ENCODE peak calls at places on chromosomes 3 and 15, in nine cellular contexts. One of them, this sample, is unnamed.

GRCh38 chr3:107271787-107272387 is 105.4 kb upstream of the CCDC54 start:
- DNase-seq in neural progenitor cell: peak; percentile 36
- DNase-seq in cardiac muscle cell: peak; percentile 55
- DNase-seq in cardiac fibroblast: peak; percentile 68
- DNase-seq in heart right ventricle: no peak
- DNase-seq in fibroblast of lung: peak; percentile 40
- DNase-seq in lower leg skin: no peak
- DNase-seq in H7: peak; percentile 13
- DNase-seq in heart left ventricle: no peak
- DNase-seq in this sample: no peak

GRCh38 chr15:34114215-34114614 is 12.3 kb downstream of the PGBD4 start:
- DNase-seq in neural progenitor cell: no peak
- DNase-seq in cardiac muscle cell: no peak
- DNase-seq in cardiac fibroblast: no peak
- DNase-seq in heart right ventricle: no peak
- DNase-seq in fibroblast of lung: no peak
- DNase-seq in lower leg skin: no peak
- DNase-seq in H7: no peak
- DNase-seq in heart left ventricle: no peak
- DNase-seq in this sample: no peak

GRCh38 chr15:58830556-58830955 is 59.5 kb downstream of the MINDY2 start:
- DNase-seq in neural progenitor cell: no peak
- DNase-seq in cardiac muscle cell: no peak
- DNase-seq in cardiac fibroblast: no peak
- DNase-seq in heart right ventricle: no peak
- DNase-seq in fibroblast of lung: no peak
- DNase-seq in lower leg skin: no peak
- DNase-seq in H7: no peak
- DNase-seq in heart left ventricle: no peak
- DNase-seq in this sample: no peak

GRCh38 chr3:53169045-53169831 is 8.2 kb downstream of the PRKCD start:
- DNase-seq in neural progenitor cell: peak; percentile 71
- DNase-seq in cardiac muscle cell: no peak
- DNase-seq in cardiac fibroblast: no peak
- DNase-seq in heart right ventricle: no peak
- DNase-seq in fibroblast of lung: no peak
- DNase-seq in lower leg skin: no peak
- DNase-seq in H7: peak; percentile 91
- DNase-seq in heart left ventricle: no peak
- DNase-seq in this sample: no peak

GRCh38 chr3:183193762-183194701 is 31.5 kb upstream of the LAMP3 start:
- DNase-seq in neural progenitor cell: no peak
- DNase-seq in cardiac muscle cell: no peak
- DNase-seq in cardiac fibroblast: no peak
- DNase-seq in heart right ventricle: no peak
- DNase-seq in fibroblast of lung: no peak
- DNase-seq in lower leg skin: peak; percentile 2
- DNase-seq in H7: no peak
- DNase-seq in heart left ventricle: no peak
- DNase-seq in this sample: no peak

GRCh38 chr3:150014782-150015181 is 44.1 kb upstream of the PFN2 start:
- DNase-seq in neural progenitor cell: no peak
- DNase-seq in cardiac muscle cell: no peak
- DNase-seq in cardiac fibroblast: no peak
- DNase-seq in heart right ventricle: no peak
- DNase-seq in fibroblast of lung: no peak
- DNase-seq in lower leg skin: no peak
- DNase-seq in H7: no peak
- DNase-seq in heart left ventricle: no peak
- DNase-seq in this sample: no peak

GRCh38 chr3:127612966-127613365 is 14.8 kb downstream of the MCM2 start:
- DNase-seq in neural progenitor cell: no peak
- DNase-seq in cardiac muscle cell: peak; percentile 16
- DNase-seq in cardiac fibroblast: peak; percentile 21
- DNase-seq in heart right ventricle: no peak
- DNase-seq in fibroblast of lung: peak; percentile 73
- DNase-seq in lower leg skin: no peak
- DNase-seq in H7: no peak
- DNase-seq in heart left ventricle: no peak
- DNase-seq in this sample: no peak

GRCh38 chr3:194877311-194878119 is 191.8 kb downstream of the FAM43A start:
- DNase-seq in neural progenitor cell: no peak
- DNase-seq in cardiac muscle cell: peak; percentile 51
- DNase-seq in cardiac fibroblast: no peak
- DNase-seq in heart right ventricle: no peak
- DNase-seq in fibroblast of lung: no peak
- DNase-seq in lower leg skin: no peak
- DNase-seq in H7: no peak
- DNase-seq in heart left ventricle: no peak
- DNase-seq in this sample: no peak

GRCh38 chr3:38126121-38126892 is 10.6 kb downstream of the ACAA1 start:
- DNase-seq in neural progenitor cell: no peak
- DNase-seq in cardiac muscle cell: no peak
- DNase-seq in cardiac fibroblast: no peak
- DNase-seq in heart right ventricle: no peak
- DNase-seq in fibroblast of lung: no peak
- DNase-seq in lower leg skin: no peak
- DNase-seq in H7: no peak
- DNase-seq in heart left ventricle: no peak
- DNase-seq in this sample: no peak

GRCh38 chr15:98455899-98456298 is 192.4 kb upstream of the IGF1R start:
- DNase-seq in neural progenitor cell: no peak
- DNase-seq in cardiac muscle cell: no peak
- DNase-seq in cardiac fibroblast: no peak
- DNase-seq in heart right ventricle: no peak
- DNase-seq in fibroblast of lung: peak; percentile 8
- DNase-seq in lower leg skin: no peak
- DNase-seq in H7: no peak
- DNase-seq in heart left ventricle: no peak
- DNase-seq in this sample: no peak
- H3K4me3 ChIP-seq in neural progenitor cell: no peak overlapping the region
- H3K4me3 ChIP-seq in cardiac muscle cell: no peak overlapping the region
- H3K4me3 ChIP-seq in cardiac fibroblast: no peak overlapping the region
- H3K4me3 ChIP-seq in heart right ventricle: no peak overlapping the region
- H3K4me3 ChIP-seq in fibroblast of lung: no peak overlapping the region
- H3K4me3 ChIP-seq in lower leg skin: no peak overlapping the region
- H3K4me3 ChIP-seq in H7: no peak overlapping the region
- H3K4me3 ChIP-seq in heart left ventricle: no peak overlapping the region
- H3K4me3 ChIP-seq in this sample: no peak overlapping the region

GRCh38 chr3:169765281-169765624 is 393 bp upstream of the TERC start:
- DNase-seq in neural progenitor cell: no peak
- DNase-seq in cardiac muscle cell: no peak
- DNase-seq in cardiac fibroblast: no peak
- DNase-seq in heart right ventricle: no peak
- DNase-seq in fibroblast of lung: no peak
- DNase-seq in lower leg skin: no peak
- DNase-seq in H7: no peak
- DNase-seq in heart left ventricle: no peak
- DNase-seq in this sample: no peak

GRCh38 chr3:169760479-169760878 is 4.4 kb downstream of the TERC start:
- DNase-seq in neural progenitor cell: no peak
- DNase-seq in cardiac muscle cell: peak; percentile 59
- DNase-seq in cardiac fibroblast: peak; percentile 81
- DNase-seq in heart right ventricle: no peak
- DNase-seq in fibroblast of lung: peak; percentile 50
- DNase-seq in lower leg skin: no peak
- DNase-seq in H7: no peak
- DNase-seq in heart left ventricle: no peak
- DNase-seq in this sample: no peak

GRCh38 chr3:169759256-169759655 is 5.6 kb downstream of the TERC start:
- DNase-seq in neural progenitor cell: no peak
- DNase-seq in cardiac muscle cell: peak; percentile 43
- DNase-seq in cardiac fibroblast: peak; percentile 85
- DNase-seq in heart right ventricle: no peak
- DNase-seq in fibroblast of lung: peak; percentile 78
- DNase-seq in lower leg skin: no peak
- DNase-seq in H7: no peak
- DNase-seq in heart left ventricle: no peak
- DNase-seq in this sample: no peak

GRCh38 chr3:169764453-169765280 is at the start of gene TERC:
- DNase-seq in neural progenitor cell: peak; percentile 72
- DNase-seq in cardiac muscle cell: peak; percentile 96
- DNase-seq in cardiac fibroblast: peak; percentile 91
- DNase-seq in heart right ventricle: peak; percentile 95
- DNase-seq in fibroblast of lung: peak; percentile 89
- DNase-seq in lower leg skin: peak; percentile 92
- DNase-seq in H7: peak; percentile 81
- DNase-seq in heart left ventricle: peak; percentile 95
- DNase-seq in this sample: peak; percentile 95

DNA sequence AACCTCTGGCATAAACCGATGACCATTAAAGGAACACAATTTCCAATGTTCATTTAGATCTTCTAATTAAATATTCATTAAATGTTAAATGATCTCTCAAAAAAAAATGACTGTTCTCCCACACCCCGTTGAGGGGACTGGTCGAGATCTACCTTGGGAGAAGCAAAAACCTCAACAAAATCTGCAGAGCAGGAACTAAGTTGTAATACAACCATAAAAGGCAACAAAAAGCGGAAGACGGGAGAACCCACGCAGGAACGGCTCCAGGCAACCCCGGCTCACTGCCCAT is 752 bp downstream of the TERC start:
- DNase-seq in neural progenitor cell: no peak
- DNase-seq in cardiac muscle cell: peak; percentile 83
- DNase-seq in cardiac fibroblast: peak; percentile 65
- DNase-seq in heart right ventricle: no peak
- DNase-seq in fibroblast of lung: peak; percentile 69
- DNase-seq in lower leg skin: no peak
- DNase-seq in H7: no peak
- DNase-seq in heart left ventricle: no peak
- DNase-seq in this sample: no peak
- H3K4me3 ChIP-seq in neural progenitor cell: peak overlapping the region; percentile 56
- H3K4me3 ChIP-seq in cardiac muscle cell: peak overlapping the region; percentile 42
- H3K4me3 ChIP-seq in cardiac fibroblast: peak overlapping the region; percentile 68
- H3K4me3 ChIP-seq in heart right ventricle: peak overlapping the region; percentile 91
- H3K4me3 ChIP-seq in fibroblast of lung: peak overlapping the region; percentile 55
- H3K4me3 ChIP-seq in lower leg skin: peak overlapping the region; percentile 97
- H3K4me3 ChIP-seq in H7: peak overlapping the region; percentile 77
- H3K4me3 ChIP-seq in heart left ventricle: peak overlapping the region; percentile 87
- H3K4me3 ChIP-seq in this sample: peak overlapping the region; percentile 60

DNA sequence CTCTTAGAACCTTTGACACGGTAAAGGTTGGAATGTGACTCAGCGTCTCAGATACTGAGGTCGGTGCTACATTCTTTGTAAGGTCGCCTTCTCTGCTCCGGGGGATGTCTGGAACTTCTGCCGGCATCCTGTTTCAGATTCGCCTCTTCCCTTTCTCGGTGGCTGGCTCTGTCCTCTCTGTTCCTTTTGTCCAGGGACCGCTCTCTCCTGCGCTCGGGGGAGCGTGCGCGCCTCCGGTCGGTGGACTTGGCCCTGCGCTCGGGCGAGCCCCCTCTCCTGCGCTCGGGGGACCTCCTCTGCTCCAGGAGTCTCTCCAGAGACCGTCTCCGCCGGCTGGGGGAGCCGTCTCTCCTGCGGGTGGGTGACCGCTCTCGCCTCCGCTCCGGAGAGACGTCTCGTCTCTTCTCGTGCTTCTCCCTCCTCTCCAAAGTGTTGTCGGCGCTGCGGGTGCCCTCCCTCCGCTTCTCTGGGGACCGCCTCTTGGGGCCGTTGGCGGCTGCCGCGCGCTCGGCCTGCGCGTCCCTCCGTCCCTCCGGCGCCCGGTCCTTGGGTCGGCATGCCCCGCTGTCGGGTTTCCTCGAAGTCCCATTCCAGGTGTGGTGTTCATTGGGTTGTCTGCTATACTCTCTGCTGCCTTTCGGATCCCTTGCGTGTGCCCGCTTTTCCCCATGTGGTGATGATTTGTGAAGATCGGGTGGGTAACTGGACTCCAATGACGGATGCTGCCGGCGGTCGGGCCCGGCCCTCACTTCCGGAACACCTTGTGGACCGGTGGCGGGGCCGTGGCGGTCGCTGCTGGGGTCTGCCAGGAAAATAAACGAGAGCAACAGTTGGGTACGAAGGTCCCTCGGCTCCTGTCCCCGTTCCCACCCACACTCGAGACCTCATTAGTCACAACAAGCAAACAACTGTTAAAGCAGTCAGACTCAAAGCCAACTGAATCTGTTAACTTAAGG is 668.8 kb upstream of the ADAMTS9 start:
- DNase-seq in neural progenitor cell: peak; percentile 19
- DNase-seq in cardiac muscle cell: peak; percentile 18
- DNase-seq in cardiac fibroblast: peak; percentile 20
- DNase-seq in heart right ventricle: peak; percentile 13
- DNase-seq in fibroblast of lung: no peak
- DNase-seq in lower leg skin: no peak
- DNase-seq in H7: peak; percentile 48
- DNase-seq in heart left ventricle: no peak
- DNase-seq in this sample: peak; percentile 10
- H3K4me3 ChIP-seq in neural progenitor cell: no peak overlapping the region
- H3K4me3 ChIP-seq in cardiac muscle cell: no peak overlapping the region
- H3K4me3 ChIP-seq in cardiac fibroblast: peak overlapping the region; percentile 38
- H3K4me3 ChIP-seq in heart right ventricle: peak overlapping the region; percentile 37
- H3K4me3 ChIP-seq in fibroblast of lung: peak overlapping the region; percentile 42
- H3K4me3 ChIP-seq in lower leg skin: no peak overlapping the region
- H3K4me3 ChIP-seq in H7: peak overlapping the region; percentile 30
- H3K4me3 ChIP-seq in heart left ventricle: no peak overlapping the region
- H3K4me3 ChIP-seq in this sample: peak overlapping the region; percentile 22

GRCh38 chr3:141797167-141797773 is 34.1 kb downstream of the GRK7 start:
- DNase-seq in neural progenitor cell: peak; percentile 96
- DNase-seq in cardiac muscle cell: peak; percentile 82
- DNase-seq in cardiac fibroblast: peak; percentile 61
- DNase-seq in heart right ventricle: peak; percentile 81
- DNase-seq in fibroblast of lung: peak; percentile 31
- DNase-seq in lower leg skin: no peak
- DNase-seq in H7: peak; percentile 93
- DNase-seq in heart left ventricle: peak; percentile 88
- DNase-seq in this sample: peak; percentile 33
- H3K4me3 ChIP-seq in neural progenitor cell: peak overlapping the region; percentile 46
- H3K4me3 ChIP-seq in cardiac muscle cell: no peak overlapping the region
- H3K4me3 ChIP-seq in cardiac fibroblast: peak overlapping the region; percentile 47
- H3K4me3 ChIP-seq in heart right ventricle: peak overlapping the region; percentile 46
- H3K4me3 ChIP-seq in fibroblast of lung: peak overlapping the region; percentile 27
- H3K4me3 ChIP-seq in lower leg skin: peak overlapping the region; percentile 2
- H3K4me3 ChIP-seq in H7: peak overlapping the region; percentile 36
- H3K4me3 ChIP-seq in heart left ventricle: peak overlapping the region; percentile 38
- H3K4me3 ChIP-seq in this sample: peak overlapping the region; percentile 23

GRCh38 chr15:68979036-68979435 is 35.5 kb upstream of the NOX5 start:
- DNase-seq in neural progenitor cell: no peak
- DNase-seq in cardiac muscle cell: no peak
- DNase-seq in cardiac fibroblast: no peak
- DNase-seq in heart right ventricle: no peak
- DNase-seq in fibroblast of lung: no peak
- DNase-seq in lower leg skin: no peak
- DNase-seq in H7: no peak
- DNase-seq in heart left ventricle: no peak
- DNase-seq in this sample: no peak
- H3K4me3 ChIP-seq in neural progenitor cell: no peak overlapping the region
- H3K4me3 ChIP-seq in cardiac muscle cell: no peak overlapping the region
- H3K4me3 ChIP-seq in cardiac fibroblast: no peak overlapping the region
- H3K4me3 ChIP-seq in heart right ventricle: no peak overlapping the region
- H3K4me3 ChIP-seq in fibroblast of lung: no peak overlapping the region
- H3K4me3 ChIP-seq in lower leg skin: no peak overlapping the region
- H3K4me3 ChIP-seq in H7: no peak overlapping the region
- H3K4me3 ChIP-seq in heart left ventricle: no peak overlapping the region
- H3K4me3 ChIP-seq in this sample: no peak overlapping the region

DNA sequence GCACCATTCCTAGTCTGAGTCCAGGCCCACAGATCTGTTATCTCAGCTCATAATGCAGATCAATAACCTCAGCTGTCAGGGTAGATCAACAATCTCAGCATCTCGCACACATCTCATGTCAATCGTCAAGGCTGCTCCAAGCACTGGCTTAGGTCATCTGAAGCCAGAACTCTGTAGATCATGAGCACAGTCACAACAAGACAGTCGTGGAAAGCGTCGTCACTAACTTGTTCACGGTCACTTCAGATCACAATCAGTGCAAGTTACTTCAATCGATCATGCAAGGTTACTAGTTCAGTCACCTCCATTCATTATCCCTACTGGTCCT is 71.8 kb downstream of the RBPMS2 start:
- DNase-seq in neural progenitor cell: no peak
- DNase-seq in cardiac muscle cell: no peak
- DNase-seq in cardiac fibroblast: no peak
- DNase-seq in heart right ventricle: no peak
- DNase-seq in fibroblast of lung: no peak
- DNase-seq in lower leg skin: no peak
- DNase-seq in H7: no peak
- DNase-seq in heart left ventricle: no peak
- DNase-seq in this sample: no peak
- H3K4me3 ChIP-seq in neural progenitor cell: peak overlapping the region; percentile 87
- H3K4me3 ChIP-seq in cardiac muscle cell: peak overlapping the region; percentile 83
- H3K4me3 ChIP-seq in cardiac fibroblast: peak overlapping the region; percentile 70
- H3K4me3 ChIP-seq in heart right ventricle: peak overlapping the region; percentile 89
- H3K4me3 ChIP-seq in fibroblast of lung: peak overlapping the region; percentile 74
- H3K4me3 ChIP-seq in lower leg skin: peak overlapping the region; percentile 95
- H3K4me3 ChIP-seq in H7: peak overlapping the region; percentile 30
- H3K4me3 ChIP-seq in heart left ventricle: peak overlapping the region; percentile 64
- H3K4me3 ChIP-seq in this sample: peak overlapping the region; percentile 82